ENCODE peak calls at places on chromosomes 3 and 15, in five cellular contexts. J is head of caudate nucleus, V is NB4, N is HEK293T, M is ureter. P is an unnamed sample.

GRCh38 chr15:59550961-59551360 is 60.6 kb upstream of the GCNT3 start:
- DNase-seq in V (peak), M (no peak), N (no peak), J (no peak), P (no peak)

GRCh38 chr15:80580107-80580506 is 115.0 kb upstream of the ABHD17C start:
- DNase-seq in J (no peak), N (no peak), M (peak), V (peak), P (peak)

GRCh38 chr3:98695816-98696215 is 67.3 kb upstream of the ST3GAL6 start:
- DNase-seq in M (no peak), N (no peak), J (no peak), V (no peak), P (peak)

GRCh38 chr15:39934415-39935044 is 615 bp downstream of the EIF2AK4 start:
- DNase-seq in J (no peak), V (peak), N (no peak), M (no peak), P (no peak)

GRCh38 chr3:159669024-159669476 is 319.6 kb upstream of the IL12A start:
- DNase-seq in N (no peak), M (no peak), V (peak), J (no peak), P (peak)

GRCh38 chr3:43649365-43649968 is 27.7 kb upstream of the ANO10 start:
- DNase-seq in N (no peak), V (no peak), M (no peak), J (no peak), P (no peak)

GRCh38 chr3:153165211-153165815 is 3.3 kb downstream of the RAP2B start:
- DNase-seq in V (peak), N (no peak), J (no peak), M (no peak), P (no peak)

GRCh38 chr3:186790261-186790981 is 7.0 kb downstream of the EIF4A2 start:
- DNase-seq in M (no peak), N (no peak), V (peak), J (no peak), P (peak)

GRCh38 chr3:169772530-169772950 is 656 bp upstream of the MYNN start:
- DNase-seq in M (peak), N (peak), V (peak), J (peak), P (peak)

GRCh38 chr3:111577798-111578685 is 17.1 kb downstream of the ZBED2 start:
- DNase-seq in M (no peak), V (peak), N (peak), J (no peak), P (peak)

GRCh38 chr3:114442251-114442650 is 148.4 kb downstream of the TIGIT start:
- DNase-seq in J (peak), N (no peak), M (no peak), V (no peak), P (peak)

GRCh38 chr3:30180305-30181275 is 425.8 kb upstream of the TGFBR2 start:
- DNase-seq in M (no peak), V (peak), J (no peak), N (no peak), P (peak)

GRCh38 chr3:184740509-184741258 is 28.8 kb upstream of the MAGEF1 start:
- DNase-seq in J (peak), V (peak), M (peak), N (no peak), P (peak)

GRCh38 chr3:52857870-52858269 is 23.1 kb upstream of the MUSTN1 start:
- DNase-seq in M (no peak), V (no peak), N (no peak), J (no peak), P (no peak)

GRCh38 chr15:96894669-96895068 is 564.2 kb downstream of the NR2F2 start:
- DNase-seq in J (no peak), M (no peak), N (no peak), V (no peak), P (no peak)

GRCh38 chr15:85019815-85020590 is 38.3 kb downstream of the PDE8A start:
- DNase-seq in J (no peak), M (no peak), N (no peak), V (no peak), P (peak)

GRCh38 chr3:28268989-28269388 is 27.6 kb downstream of the CMC1 start:
- DNase-seq in N (no peak), V (peak), J (no peak), M (no peak), P (no peak)

GRCh38 chr15:90232941-90233700 is 620 bp downstream of the CIB1 start:
- DNase-seq in J (no peak), M (peak), V (peak), N (peak), P (peak)

GRCh38 chr15:64324513-64324912 is 31.5 kb downstream of the CSNK1G1 start:
- DNase-seq in J (no peak), M (no peak), V (no peak), N (no peak), P (peak)

GRCh38 chr3:134211797-134212196 is 38.9 kb downstream of the RYK start:
- DNase-seq in N (peak), J (no peak), V (peak), M (no peak), P (peak)

GRCh38 chr3:142595581-142595950 is 627 bp upstream of the PLS1 start:
- DNase-seq in J (no peak), V (no peak), M (no peak), N (no peak), P (peak)

GRCh38 chr3:148729656-148730055 is 32.0 kb downstream of the AGTR1 start:
- DNase-seq in N (no peak), V (no peak), J (no peak), M (no peak), P (no peak)

GRCh38 chr3:134361162-134361831 is 12.9 kb downstream of the AMOTL2 start:
- DNase-seq in M (no peak), V (no peak), J (peak), N (no peak), P (no peak)

GRCh38 chr3:128076465-128076782 is 24.2 kb downstream of the SEC61A1 start:
- DNase-seq in N (no peak), J (no peak), V (no peak), M (no peak), P (no peak)

GRCh38 chr3:195035345-195036202 is 235.4 kb downstream of the XXYLT1 start:
- DNase-seq in M (no peak), N (peak), J (no peak), V (peak), P (no peak)

GRCh38 chr3:169342652-169343051 is 320.9 kb downstream of the MECOM start:
- DNase-seq in M (no peak), J (no peak), N (no peak), V (no peak), P (no peak)